ENCODE peak calls at places on chromosomes 11 and 22, in nine cellular contexts. C is nephron progenitor cell, E is left lung, R is tibial nerve, S is dorsolateral prefrontal cortex, B is tibial artery, N is keratinocyte, A is fibroblast of mammary gland, K is A549. F is an unnamed sample.

GRCh38 chr11:61862714-61863547 is 28.4 kb downstream of the FADS3 start:
- DNase-seq in S (no peak), E (no peak), N (no peak), K (no peak), B (no peak), C (no peak), R (no peak), A (no peak), F (no peak)

GRCh38 chr11:75986966-75987365 is 172.0 kb downstream of the UVRAG start:
- DNase-seq in N (no peak), B (no peak), K (no peak), A (no peak), S (no peak), C (no peak), R (no peak), E (no peak), F (no peak)

GRCh38 chr11:75337195-75337654 is 14.2 kb downstream of the ARRB1 start:
- DNase-seq in E (peak; percentile 71), C (no peak), B (peak; percentile 73), S (no peak), R (no peak), A (peak; percentile 73), K (peak; percentile 50), N (no peak), F (no peak)

GRCh38 chr11:122852071-122852831 is 14.0 kb downstream of the CRTAM start:
- DNase-seq in K (peak; percentile 9), E (no peak), B (no peak), A (peak; percentile 70), C (no peak), S (no peak), N (no peak), R (no peak), F (no peak)

GRCh38 chr11:118915396-118915795 is 10.3 kb downstream of the BCL9L start:
- DNase-seq in E (no peak), S (no peak), K (no peak), C (no peak), R (no peak), B (no peak), N (no peak), A (no peak), F (no peak)

GRCh38 chr11:68650801-68651200 is 33.5 kb upstream of the GAL start:
- DNase-seq in S (no peak), E (no peak), B (no peak), R (no peak), A (no peak), K (no peak), N (no peak), C (no peak), F (no peak)

GRCh38 chr11:133134561-133135173 is 397.6 kb downstream of the OPCML start:
- DNase-seq in B (no peak), A (peak; percentile 19), R (no peak), N (peak; percentile 7), K (peak; percentile 47), E (peak; percentile 41), C (peak; percentile 78), S (peak; percentile 62), F (peak; percentile 71)

GRCh38 chr22:38467904-38468760 is at the start of gene KDELR3:
- DNase-seq in S (no peak), K (no peak), E (peak; percentile 73), C (peak; percentile 71), A (peak; percentile 62), R (peak; percentile 49), B (peak; percentile 77), N (peak; percentile 11), F (peak; percentile 47)

GRCh38 chr11:45710561-45710960 is 45.1 kb upstream of the CHST1 start:
- DNase-seq in C (no peak), B (no peak), R (no peak), S (no peak), A (no peak), N (no peak), E (no peak), K (no peak), F (no peak)

GRCh38 chr11:36034572-36035331 is 90.9 kb downstream of the LDLRAD3 start:
- DNase-seq in S (no peak), E (no peak), R (no peak), N (no peak), A (peak; percentile 81), B (no peak), C (no peak), K (peak; percentile 45), F (no peak)

GRCh38 chr22:38724926-38725571 is 19.3 kb downstream of the GTPBP1 start:
- DNase-seq in K (peak; percentile 49), A (peak; percentile 58), R (no peak), E (peak; percentile 23), N (no peak), B (peak; percentile 58), S (peak; percentile 62), C (no peak), F (peak; percentile 45)

GRCh38 chr22:17549655-17550054 is 13.6 kb upstream of the SLC25A18 start:
- DNase-seq in B (no peak), C (no peak), K (no peak), N (no peak), E (no peak), R (no peak), A (no peak), S (no peak), F (no peak)

GRCh38 chr22:48300877-48301276 is 1526.8 kb downstream of the BRD1 start:
- DNase-seq in N (no peak), C (no peak), S (no peak), E (no peak), K (no peak), B (no peak), R (no peak), A (no peak), F (no peak)

GRCh38 chr11:16226245-16226644 is 130.1 kb downstream of the SOX6 start:
- DNase-seq in E (peak; percentile 34), A (peak; percentile 8), K (peak; percentile 84), R (no peak), N (peak; percentile 4), B (peak; percentile 17), S (no peak), C (no peak), F (no peak)

GRCh38 chr11:58900479-58901420 is 38.5 kb upstream of the GLYATL1 start:
- DNase-seq in A (peak; percentile 80), K (peak; percentile 85), S (peak; percentile 72), N (peak; percentile 44), E (peak; percentile 58), R (peak; percentile 62), B (no peak), C (peak; percentile 86), F (peak; percentile 90)

GRCh38 chr11:5380740-5381342 is 2.8 kb upstream of the OR51M1 start:
- DNase-seq in A (peak; percentile 75), B (peak; percentile 67), E (peak; percentile 33), N (peak; percentile 2), S (peak; percentile 62), K (peak; percentile 63), R (no peak), C (peak; percentile 66), F (peak; percentile 71)

DNA sequence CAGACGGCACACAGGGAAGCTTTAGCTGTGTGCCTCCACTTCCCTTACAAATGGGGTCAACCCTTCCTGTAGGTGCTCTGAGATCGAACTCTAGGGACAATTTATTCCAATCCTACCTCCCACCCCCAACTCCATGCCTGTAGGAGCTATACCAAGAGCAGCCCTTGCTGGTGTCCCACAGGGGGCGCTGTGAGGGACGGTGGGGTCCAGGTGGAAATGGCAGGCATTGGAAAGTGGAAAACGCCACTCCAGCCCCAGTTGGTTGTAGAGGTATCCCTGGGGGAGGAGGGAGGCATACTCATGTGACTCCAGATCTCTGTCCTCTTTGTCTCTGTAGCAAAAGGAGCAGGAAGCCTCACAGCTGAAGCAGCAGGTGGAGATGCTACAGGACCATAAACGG is 161.3 kb downstream of the MYO18B start:
- DNase-seq in S (no peak), R (no peak), N (no peak), K (peak; percentile 12), B (no peak), C (peak; percentile 45), A (no peak), E (no peak), F (peak; percentile 48)
- TF ChIP-seq CTCF in S (no peak), R (no peak), N (peak; percentile 20), K (no peak), B (no peak), C (peak; percentile 35), A (no peak), E (no peak), F (peak; percentile 72)

DNA sequence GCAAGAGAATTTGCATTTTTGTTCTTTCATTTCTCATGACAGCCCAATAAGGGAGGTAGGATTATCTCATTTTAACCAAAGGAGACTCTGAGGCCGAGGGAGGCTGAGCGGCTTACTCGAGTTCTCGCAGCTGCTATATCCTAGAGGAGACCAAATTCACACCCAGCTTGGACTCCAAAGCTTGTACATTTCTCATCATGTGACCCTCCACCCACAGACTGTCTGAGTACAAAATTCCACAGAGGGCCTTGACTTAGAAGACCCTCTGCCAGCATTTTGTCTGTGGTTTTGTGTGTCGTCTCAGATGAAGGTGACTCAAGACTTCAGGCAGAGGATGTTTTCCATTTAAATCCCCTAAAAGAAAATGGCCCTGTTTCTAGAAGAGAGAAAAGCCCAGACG is 305.1 kb downstream of the NTM start:
- DNase-seq in C (no peak), R (no peak), B (peak; percentile 11), E (no peak), A (peak; percentile 72), N (no peak), S (no peak), K (no peak), F (no peak)
- TF ChIP-seq CTCF in C (no peak), R (no peak), B (no peak), E (no peak), A (no peak), N (no peak), S (no peak), K (no peak), F (no peak)

DNA sequence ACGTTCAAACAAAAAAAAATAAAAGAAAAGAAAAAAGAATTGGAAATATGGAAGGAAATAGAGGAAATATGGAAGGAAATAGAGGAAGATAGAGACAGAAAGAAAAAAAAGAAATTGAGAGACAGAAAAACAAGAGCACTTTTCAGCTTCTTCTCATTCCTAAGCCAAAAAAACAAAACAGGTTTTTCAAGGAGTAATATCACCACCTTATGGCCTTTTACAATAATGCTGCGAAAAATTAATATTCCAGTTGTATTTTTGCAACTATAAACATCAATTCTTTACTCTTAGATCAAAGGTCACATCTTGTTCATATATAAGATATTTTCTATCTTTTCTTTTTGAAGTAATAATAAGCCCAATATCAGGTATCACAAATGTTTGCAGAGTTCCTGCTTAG is 328.3 kb downstream of the FAT3 start:
- DNase-seq in N (no peak), C (no peak), R (no peak), B (no peak), K (peak; percentile 4), E (no peak), S (no peak), A (peak; percentile 2), F (no peak)
- TF ChIP-seq CTCF in N (peak; percentile 16), C (no peak), R (no peak), B (no peak), K (peak; percentile 31), E (no peak), S (no peak), A (peak; percentile 21), F (peak; percentile 42)

DNA sequence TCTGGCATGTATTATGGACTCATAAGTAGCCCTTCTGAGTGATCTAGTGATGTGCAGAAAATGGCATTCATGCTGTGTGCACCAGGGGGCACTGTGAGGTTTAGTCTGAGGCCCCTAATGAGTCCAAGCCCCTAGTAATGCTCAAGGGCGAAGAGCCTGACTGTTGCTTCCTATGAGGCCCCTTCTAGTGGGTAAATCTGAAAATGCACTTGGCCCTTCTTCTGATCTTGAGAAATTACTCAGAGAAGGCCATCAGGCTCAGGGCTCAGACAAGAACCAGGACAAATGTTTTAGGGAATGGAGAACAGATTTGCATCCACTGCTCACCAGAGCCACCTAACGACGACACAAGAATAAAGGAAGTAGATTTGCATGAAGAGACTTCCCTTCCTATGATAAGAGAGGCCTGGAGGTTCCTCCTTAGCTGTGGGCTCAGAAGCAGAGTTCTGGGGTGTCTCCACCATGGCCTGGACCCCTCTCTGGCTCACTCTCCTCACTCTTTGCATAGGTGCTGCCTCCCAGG is 75.8 kb downstream of the GGTLC2 start:
- DNase-seq in A (peak; percentile 79), C (peak; percentile 65), R (no peak), N (no peak), E (no peak), B (peak; percentile 55), S (no peak), K (peak; percentile 14), F (peak; percentile 74)
- TF ChIP-seq CTCF in A (peak; percentile 63), C (peak; percentile 63), R (no peak), N (peak; percentile 66), E (peak; percentile 50), B (no peak), S (no peak), K (peak; percentile 24), F (peak; percentile 60)